ENCODE peak calls at places on chromosomes 12 and 14, in four cellular contexts. S, H, O and P are unnamed samples.
A peak's percentile ranks its signal among the peaks of the same experiment; 100 is the strongest.

GRCh38 chr12:90008277-90008676 is 299.6 kb upstream of the ATP2B1 start:
- DNase-seq in S (no peak), H (no peak), O (no peak), P (no peak)

GRCh38 chr14:104238424-104239184 is 100.2 kb downstream of the KIF26A start:
- DNase-seq in O (no peak), S (no peak), H (no peak), P (peak; percentile 22)

GRCh38 chr12:46267618-46268348 is 1.1 kb downstream of the SLC38A1 start:
- DNase-seq in S (peak; percentile 72), H (no peak), O (peak; percentile 35), P (no peak)

GRCh38 chr12:101695698-101696097 is 1.7 kb upstream of the CHPT1 start:
- DNase-seq in S (no peak), O (peak; percentile 64), H (no peak), P (no peak)

GRCh38 chr12:112430929-112431328 is 12.2 kb downstream of the PTPN11 start:
- DNase-seq in O (no peak), H (no peak), S (no peak), P (no peak)

GRCh38 chr12:124939428-124940142 is 25.1 kb upstream of the UBC start:
- DNase-seq in H (peak; percentile 91), S (peak; percentile 99), O (peak; percentile 91), P (peak; percentile 69)

GRCh38 chr12:94265521-94265920 is 117.1 kb downstream of the PLXNC1 start:
- DNase-seq in S (peak; percentile 26), O (no peak), H (no peak), P (no peak)

GRCh38 chr14:86788229-86788628 is 1204.8 kb downstream of the GALC start:
- DNase-seq in H (no peak), O (no peak), S (no peak), P (no peak)

GRCh38 chr12:19130224-19131019 is 889 bp downstream of the PLEKHA5 start:
- DNase-seq in O (peak; percentile 39), H (peak; percentile 41), S (peak; percentile 92), P (no peak)

GRCh38 chr14:52767058-52767833 is 24.2 kb downstream of the GNPNAT1 start:
- DNase-seq in O (no peak), H (no peak), S (no peak), P (no peak)

GRCh38 chr12:75892779-75893408 is 138.7 kb downstream of the PHLDA1 start:
- DNase-seq in H (no peak), O (no peak), S (peak; percentile 92), P (no peak)

GRCh38 chr12:70920251-70920851 is at the start of gene PTPRR:
- DNase-seq in S (peak; percentile 89), H (no peak), O (no peak), P (no peak)

GRCh38 chr14:90846511-90846910 is 30.3 kb upstream of the TTC7B start:
- DNase-seq in O (peak; percentile 89), H (no peak), S (no peak), P (no peak)

GRCh38 chr14:37585101-37585479 is 10.0 kb downstream of the FOXA1 start:
- DNase-seq in H (no peak), O (no peak), S (peak; percentile 76), P (no peak)

GRCh38 chr12:68067762-68068376 is 78.6 kb downstream of the IFNG-AS1 start:
- DNase-seq in H (no peak), O (no peak), S (peak; percentile 58), P (no peak)

GRCh38 chr12:2652401-2653081 is 142.2 kb upstream of the FKBP4 start:
- DNase-seq in O (no peak), S (peak; percentile 88), H (peak; percentile 10), P (no peak)

GRCh38 chr14:60757617-60758016 is 23.1 kb downstream of the MNAT1 start:
- DNase-seq in H (no peak), O (peak; percentile 82), S (no peak), P (no peak)

GRCh38 chr14:70585221-70585620 is 15.2 kb downstream of the MED6 start:
- DNase-seq in H (no peak), S (no peak), O (peak; percentile 21), P (no peak)

GRCh38 chr12:77685112-77685511 is 145.6 kb upstream of the NAV3 start:
- DNase-seq in S (peak; percentile 88), O (peak; percentile 60), H (peak; percentile 35), P (no peak)

GRCh38 chr12:49673446-49674317 is 33.5 kb downstream of the FMNL3 start:
- DNase-seq in S (peak; percentile 87), O (peak; percentile 71), H (peak; percentile 95), P (no peak)

GRCh38 chr14:22251090-22251489 is 337.9 kb downstream of the DAD1 start:
- DNase-seq in S (no peak), O (no peak), H (no peak), P (no peak)

GRCh38 chr12:24748326-24748725 is 200.6 kb downstream of the BCAT1 start:
- DNase-seq in S (no peak), O (no peak), H (no peak), P (no peak)

GRCh38 chr14:91416744-91417133 is 881 bp downstream of the CCDC88C start:
- DNase-seq in S (peak; percentile 66), H (no peak), O (no peak), P (no peak)

GRCh38 chr12:28872654-28873268 is 276.3 kb upstream of the FAR2 start:
- DNase-seq in S (peak; percentile 96), O (peak; percentile 78), H (peak; percentile 24), P (peak; percentile 43)

GRCh38 chr14:23183076-23183475 is 384 bp downstream of the SLC7A8 start:
- DNase-seq in O (no peak), S (no peak), H (no peak), P (no peak)

GRCh38 chr14:69171569-69171968 is 18.6 kb upstream of the DCAF5 start:
- DNase-seq in S (no peak), O (no peak), H (no peak), P (no peak)

GRCh38 chr12:5499566-5500325 is 67.8 kb downstream of the NTF3 start:
- DNase-seq in S (no peak), H (no peak), O (no peak), P (no peak)

GRCh38 chr12:47954058-47954457 is 9.3 kb upstream of the TMEM106C start:
- DNase-seq in H (no peak), O (peak; percentile 29), S (peak; percentile 86), P (no peak)

GRCh38 chr12:29889737-29890136 is 106.0 kb upstream of the TMTC1 start:
- DNase-seq in O (peak; percentile 52), S (peak; percentile 94), H (peak; percentile 18), P (no peak)

GRCh38 chr14:90536092-90536491 is 139.3 kb downstream of the CALM1 start:
- DNase-seq in O (no peak), S (no peak), H (no peak), P (no peak)

GRCh38 chr12:70393787-70394519 is 27.9 kb downstream of the KCNMB4 start:
- DNase-seq in H (no peak), S (no peak), O (peak; percentile 41), P (no peak)

GRCh38 chr14:98770151-98770550 is 501.8 kb downstream of the BCL11B start:
- DNase-seq in O (no peak), S (no peak), H (no peak), P (no peak)

GRCh38 chr12:5690240-5690639 is 254.8 kb downstream of the ANO2 start:
- DNase-seq in H (no peak), O (no peak), S (no peak), P (no peak)

GRCh38 chr12:110266980-110267620 is 13.9 kb upstream of the ATP2A2 start:
- DNase-seq in O (no peak), S (no peak), H (peak; percentile 44), P (no peak)

GRCh38 chr12:47033081-47033480 is 46.3 kb upstream of the PCED1B start:
- DNase-seq in H (peak; percentile 37), O (peak; percentile 17), S (no peak), P (no peak)

GRCh38 chr12:62166525-62166924 is 93.7 kb upstream of the USP15 start:
- DNase-seq in O (no peak), S (no peak), H (no peak), P (no peak)

GRCh38 chr12:14691560-14691959 is 4.8 kb downstream of the GUCY2C start:
- DNase-seq in S (no peak), H (peak; percentile 24), O (no peak), P (peak; percentile 94)

GRCh38 chr14:93970967-93971634 is 5.3 kb downstream of the ASB2 start:
- DNase-seq in S (no peak), H (no peak), O (no peak), P (no peak)

GRCh38 chr12:754871-755562 is 2.6 kb downstream of the WNK1 start:
- DNase-seq in S (no peak), O (peak; percentile 67), H (no peak), P (no peak)

DNA sequence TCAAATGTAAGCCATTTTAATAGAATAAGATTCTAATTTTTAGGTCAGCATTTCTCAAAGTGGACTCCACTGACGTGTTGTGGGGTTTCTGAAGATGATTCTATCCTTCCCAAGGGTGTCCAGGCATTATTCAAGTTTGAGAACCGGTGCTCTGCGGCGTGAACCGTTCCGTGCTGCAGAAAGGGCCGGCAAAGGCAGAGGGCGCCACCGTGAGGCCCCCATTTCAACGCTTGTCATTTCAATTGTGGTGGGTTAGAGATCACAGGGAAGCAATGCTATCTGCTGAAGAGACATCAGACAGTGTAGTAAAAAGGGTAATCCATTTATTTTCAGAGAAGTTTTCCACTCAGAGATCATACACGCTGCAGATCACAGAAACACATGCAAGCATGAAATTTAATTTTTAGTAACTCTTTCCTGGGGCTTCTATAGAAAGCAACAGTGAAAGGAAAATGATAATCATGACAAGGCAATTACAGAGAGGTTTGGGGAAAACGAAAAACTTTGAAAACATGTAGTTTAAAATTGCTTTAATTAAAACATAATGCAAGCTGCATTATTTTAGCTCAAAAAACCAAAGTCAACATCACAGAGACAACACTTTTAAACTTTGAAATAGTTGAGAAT is 201.7 kb downstream of the EXOC5 start:
- DNase-seq in O (peak; percentile 5), S (peak; percentile 91), H (no peak), P (no peak)
- TF ChIP-seq CTCF in O (peak; percentile 28), S (peak; percentile 94), H (no peak), P (no peak)

GRCh38 chr12:132761911-132762583 is 415 bp upstream of the ANKLE2 start:
- DNase-seq in O (peak; percentile 90), S (peak; percentile 91), H (peak; percentile 80), P (peak; percentile 77)
- TF ChIP-seq CTCF in O (no peak), S (peak; percentile 47), H (no peak), P (peak; percentile 25)

GRCh38 chr12:109137055-109137454 is 20.7 kb downstream of the ACACB start:
- DNase-seq in H (no peak), S (no peak), O (no peak), P (no peak)
- TF ChIP-seq CTCF in H (no peak), S (no peak), O (no peak), P (no peak)

GRCh38 chr12:56282030-56282429 is 15.3 kb downstream of the COQ10A start:
- DNase-seq in S (no peak), H (no peak), O (no peak), P (no peak)

GRCh38 chr12:56282581-56282980 is 15.8 kb downstream of the COQ10A start:
- DNase-seq in O (no peak), H (no peak), S (no peak), P (no peak)

GRCh38 chr12:56274299-56274698 is 7.6 kb downstream of the COQ10A start:
- DNase-seq in O (no peak), H (no peak), S (no peak), P (no peak)

GRCh38 chr12:56280849-56281248 is 14.1 kb downstream of the COQ10A start:
- DNase-seq in S (no peak), O (no peak), H (no peak), P (no peak)

DNA sequence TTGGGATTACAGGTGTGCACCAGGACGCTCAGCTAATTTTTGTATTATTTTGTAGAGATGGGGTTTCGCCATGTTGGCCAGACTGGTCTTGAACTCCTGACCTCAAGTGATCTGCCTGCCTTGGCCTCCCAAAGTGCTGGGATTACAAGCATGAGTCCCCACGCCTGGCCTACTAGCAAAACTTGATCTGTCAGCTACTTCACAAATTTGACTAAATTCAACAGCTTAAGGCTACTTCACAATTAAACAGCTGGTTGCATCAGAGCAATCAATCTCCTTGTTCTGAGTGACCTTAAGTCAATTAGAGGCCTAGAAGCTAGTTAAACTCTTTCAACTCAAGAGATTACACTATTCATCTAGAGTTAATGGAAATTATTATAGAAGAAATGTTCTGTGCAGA is 12.2 kb downstream of the COQ10A start:
- DNase-seq in H (no peak), O (no peak), S (no peak), P (no peak)
- TF ChIP-seq CTCF in H (no peak), O (no peak), S (no peak), P (no peak)